ENCODE peak calls at places on chromosomes 7 and 10, in five cellular contexts. One of them, this sample, is unnamed.

GRCh38 chr7:9889557-9889956 is 1084.1 kb upstream of the PHF14 start:
- DNase-seq in cardiac muscle cell: no peak
- DNase-seq in left ventricle myocardium inferior: no peak
- DNase-seq in sigmoid colon: no peak
- DNase-seq in prostate gland: no peak
- DNase-seq in this sample: no peak

GRCh38 chr10:97024181-97025073 is 161.3 kb downstream of the SLIT1 start:
- DNase-seq in cardiac muscle cell: peak; percentile 66
- DNase-seq in left ventricle myocardium inferior: no peak
- DNase-seq in sigmoid colon: no peak
- DNase-seq in prostate gland: no peak
- DNase-seq in this sample: no peak

GRCh38 chr7:26618898-26619297 is 245.5 kb downstream of the SKAP2 start:
- DNase-seq in cardiac muscle cell: no peak
- DNase-seq in left ventricle myocardium inferior: no peak
- DNase-seq in sigmoid colon: no peak
- DNase-seq in prostate gland: peak; percentile 6
- DNase-seq in this sample: no peak

GRCh38 chr10:43408331-43408709 is 666 bp downstream of the HNRNPF start:
- DNase-seq in cardiac muscle cell: no peak
- DNase-seq in left ventricle myocardium inferior: no peak
- DNase-seq in sigmoid colon: no peak
- DNase-seq in prostate gland: no peak
- DNase-seq in this sample: no peak

GRCh38 chr10:94423627-94424026 is 21.3 kb downstream of the TBC1D12 start:
- DNase-seq in cardiac muscle cell: peak; percentile 67
- DNase-seq in left ventricle myocardium inferior: no peak
- DNase-seq in sigmoid colon: no peak
- DNase-seq in prostate gland: no peak
- DNase-seq in this sample: no peak

GRCh38 chr7:83976302-83976701 is 218.3 kb downstream of the SEMA3A start:
- DNase-seq in cardiac muscle cell: peak; percentile 60
- DNase-seq in left ventricle myocardium inferior: no peak
- DNase-seq in sigmoid colon: no peak
- DNase-seq in prostate gland: no peak
- DNase-seq in this sample: peak; percentile 50

GRCh38 chr7:152006336-152006735 is 19.1 kb upstream of the GALNT11 start:
- DNase-seq in cardiac muscle cell: peak; percentile 45
- DNase-seq in left ventricle myocardium inferior: no peak
- DNase-seq in sigmoid colon: no peak
- DNase-seq in prostate gland: no peak
- DNase-seq in this sample: no peak

GRCh38 chr7:5694221-5694754 is 87.2 kb downstream of the RNF216 start:
- DNase-seq in cardiac muscle cell: peak; percentile 81
- DNase-seq in left ventricle myocardium inferior: no peak
- DNase-seq in sigmoid colon: peak; percentile 88
- DNase-seq in prostate gland: no peak
- DNase-seq in this sample: no peak

GRCh38 chr10:71579668-71580067 is 139.9 kb downstream of the C10orf105 start:
- DNase-seq in cardiac muscle cell: no peak
- DNase-seq in left ventricle myocardium inferior: no peak
- DNase-seq in sigmoid colon: no peak
- DNase-seq in prostate gland: no peak
- DNase-seq in this sample: no peak
- H3K4me1 ChIP-seq in cardiac muscle cell: no peaks in the 10 kb centered on the region
- H3K4me1 ChIP-seq in left ventricle myocardium inferior: peaks cover 10% of the 10 kb centered on the region
- H3K4me1 ChIP-seq in sigmoid colon: no peaks in the 10 kb centered on the region
- H3K4me1 ChIP-seq in prostate gland: no peaks in the 10 kb centered on the region
- H3K4me1 ChIP-seq in this sample: no peaks in the 10 kb centered on the region

GRCh38 chr10:5550621-5551530 is 26.1 kb downstream of the CALML3 start:
- DNase-seq in cardiac muscle cell: peak; percentile 16
- DNase-seq in left ventricle myocardium inferior: peak; percentile 11
- DNase-seq in sigmoid colon: peak; percentile 52
- DNase-seq in prostate gland: no peak
- DNase-seq in this sample: no peak
- H3K4me1 ChIP-seq in cardiac muscle cell: peaks cover 16% of the 10 kb centered on the region
- H3K4me1 ChIP-seq in left ventricle myocardium inferior: peaks cover 31% of the 10 kb centered on the region
- H3K4me1 ChIP-seq in sigmoid colon: peaks cover 69% of the 10 kb centered on the region
- H3K4me1 ChIP-seq in prostate gland: peaks cover 63% of the 10 kb centered on the region
- H3K4me1 ChIP-seq in this sample: peaks cover 46% of the 10 kb centered on the region

DNA sequence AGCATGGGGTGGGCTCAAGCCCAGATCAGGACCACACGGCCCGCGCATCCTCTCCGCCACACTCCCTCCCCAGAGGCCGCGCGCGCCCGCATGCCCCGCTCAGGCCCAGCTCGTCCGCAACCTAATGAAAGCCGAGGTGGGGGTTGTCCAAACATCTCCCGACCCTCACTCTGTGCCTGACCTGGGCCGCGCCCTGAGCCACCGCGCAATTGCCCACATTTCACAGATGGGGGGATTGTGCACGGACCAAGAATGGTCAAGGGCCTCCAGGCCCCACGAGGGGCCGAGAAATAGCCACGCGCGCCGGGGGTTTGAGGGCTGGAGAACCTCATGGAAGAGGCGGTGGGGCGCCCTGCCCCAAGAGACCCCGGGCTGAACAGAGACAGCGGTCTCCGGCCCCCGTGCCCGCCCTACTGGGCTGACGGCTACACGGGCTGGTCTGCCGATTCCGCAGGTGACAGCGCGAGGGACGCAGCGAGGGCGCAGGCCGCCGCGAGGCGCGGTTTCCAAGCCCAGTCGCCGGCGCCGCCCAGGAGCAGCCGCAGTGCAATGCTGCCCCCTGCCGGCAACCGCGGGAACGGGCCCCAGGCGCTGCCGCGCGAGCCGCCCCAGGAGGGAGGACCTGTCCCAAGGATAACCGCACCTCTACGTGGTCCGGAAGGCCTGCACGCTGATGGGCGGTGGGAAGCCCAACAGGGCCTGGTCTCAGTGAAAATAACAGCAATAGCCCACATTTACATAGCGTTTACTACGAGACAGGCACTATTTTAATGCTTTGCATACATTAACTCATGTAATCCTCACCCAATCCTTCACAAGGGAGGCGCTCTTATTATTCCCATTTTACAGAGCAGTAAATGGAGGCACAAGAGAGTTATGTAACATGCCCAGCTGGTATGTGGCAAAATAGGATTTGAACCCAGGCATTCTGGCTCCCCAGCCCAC is 10.5 kb upstream of the GRID1 start:
- DNase-seq in cardiac muscle cell: peak; percentile 63
- DNase-seq in left ventricle myocardium inferior: peak; percentile 74
- DNase-seq in sigmoid colon: peak; percentile 82
- DNase-seq in prostate gland: peak; percentile 55
- DNase-seq in this sample: peak; percentile 73
- H3K4me1 ChIP-seq in cardiac muscle cell: no peaks in the 10 kb centered on the region
- H3K4me1 ChIP-seq in left ventricle myocardium inferior: peaks cover 5% of the 10 kb centered on the region
- H3K4me1 ChIP-seq in sigmoid colon: peaks cover 8% of the 10 kb centered on the region
- H3K4me1 ChIP-seq in prostate gland: no peaks in the 10 kb centered on the region
- H3K4me1 ChIP-seq in this sample: no peaks in the 10 kb centered on the region

DNA sequence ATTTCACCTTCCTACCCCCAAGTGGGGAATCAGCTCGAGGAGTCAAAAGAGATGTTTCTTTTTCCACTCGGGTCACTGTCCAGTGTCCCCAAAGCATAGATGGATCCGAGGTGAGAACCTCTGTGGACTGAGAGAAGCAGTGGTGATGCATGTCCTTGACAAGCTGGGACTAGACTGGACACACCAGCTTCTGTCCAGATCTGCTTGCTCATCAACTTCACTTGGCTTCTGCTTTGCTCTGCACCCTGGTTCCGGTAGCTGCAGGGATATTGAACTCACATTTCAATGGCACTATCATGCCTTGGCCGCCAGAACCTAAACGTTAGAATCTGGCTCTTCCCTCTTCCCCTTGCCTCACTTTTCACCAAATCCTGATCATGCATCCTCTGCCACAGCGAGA is 50.3 kb upstream of the CXCL12 start:
- DNase-seq in cardiac muscle cell: no peak
- DNase-seq in left ventricle myocardium inferior: no peak
- DNase-seq in sigmoid colon: no peak
- DNase-seq in prostate gland: no peak
- DNase-seq in this sample: no peak
- H3K4me1 ChIP-seq in cardiac muscle cell: no peaks in the 10 kb centered on the region
- H3K4me1 ChIP-seq in left ventricle myocardium inferior: no peaks in the 10 kb centered on the region
- H3K4me1 ChIP-seq in sigmoid colon: no peaks in the 10 kb centered on the region
- H3K4me1 ChIP-seq in prostate gland: no peaks in the 10 kb centered on the region
- H3K4me1 ChIP-seq in this sample: no peaks in the 10 kb centered on the region

GRCh38 chr10:11787374-11787773 is 35.8 kb upstream of the PROSER2 start:
- DNase-seq in cardiac muscle cell: no peak
- DNase-seq in left ventricle myocardium inferior: no peak
- DNase-seq in sigmoid colon: peak; percentile 18
- DNase-seq in prostate gland: no peak
- DNase-seq in this sample: no peak

GRCh38 chr10:11787846-11788245 is 35.3 kb upstream of the PROSER2 start:
- DNase-seq in cardiac muscle cell: no peak
- DNase-seq in left ventricle myocardium inferior: no peak
- DNase-seq in sigmoid colon: no peak
- DNase-seq in prostate gland: no peak
- DNase-seq in this sample: no peak

GRCh38 chr10:11782793-11783557 is 40.2 kb upstream of the PROSER2 start:
- DNase-seq in cardiac muscle cell: peak; percentile 71
- DNase-seq in left ventricle myocardium inferior: no peak
- DNase-seq in sigmoid colon: no peak
- DNase-seq in prostate gland: peak; percentile 43
- DNase-seq in this sample: peak; percentile 33

GRCh38 chr10:11781114-11781513 is 38.9 kb downstream of the ECHDC3 start:
- DNase-seq in cardiac muscle cell: no peak
- DNase-seq in left ventricle myocardium inferior: no peak
- DNase-seq in sigmoid colon: no peak
- DNase-seq in prostate gland: no peak
- DNase-seq in this sample: no peak

DNA sequence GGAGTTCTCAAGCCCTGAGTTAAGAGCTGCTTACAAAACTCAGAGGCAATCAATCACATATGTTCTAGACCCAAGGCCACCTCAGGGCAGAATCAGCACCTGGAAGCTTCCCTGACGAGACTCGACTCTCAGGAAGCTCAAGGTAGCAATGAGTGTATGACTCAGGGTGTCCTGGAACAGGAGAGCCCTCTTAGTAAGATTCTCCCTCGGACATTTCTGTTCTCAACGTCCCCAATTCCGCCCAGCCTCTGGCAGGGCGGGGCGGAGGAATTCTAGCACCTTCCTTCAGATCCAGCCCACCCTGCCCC is 39.6 kb upstream of the PROSER2 start:
- DNase-seq in cardiac muscle cell: no peak
- DNase-seq in left ventricle myocardium inferior: no peak
- DNase-seq in sigmoid colon: no peak
- DNase-seq in prostate gland: no peak
- DNase-seq in this sample: no peak
- H3K4me1 ChIP-seq in cardiac muscle cell: no peaks in the 10 kb centered on the region
- H3K4me1 ChIP-seq in left ventricle myocardium inferior: no peaks in the 10 kb centered on the region
- H3K4me1 ChIP-seq in sigmoid colon: no peaks in the 10 kb centered on the region
- H3K4me1 ChIP-seq in prostate gland: no peaks in the 10 kb centered on the region
- H3K4me1 ChIP-seq in this sample: no peaks in the 10 kb centered on the region

GRCh38 chr10:36021096-36021495 is 379.0 kb upstream of the FZD8 start:
- DNase-seq in cardiac muscle cell: no peak
- DNase-seq in left ventricle myocardium inferior: no peak
- DNase-seq in sigmoid colon: no peak
- DNase-seq in prostate gland: no peak
- DNase-seq in this sample: no peak

GRCh38 chr10:36030516-36030915 is 388.4 kb upstream of the FZD8 start:
- DNase-seq in cardiac muscle cell: no peak
- DNase-seq in left ventricle myocardium inferior: no peak
- DNase-seq in sigmoid colon: no peak
- DNase-seq in prostate gland: no peak
- DNase-seq in this sample: no peak

GRCh38 chr10:36023939-36024338 is 381.8 kb upstream of the FZD8 start:
- DNase-seq in cardiac muscle cell: peak; percentile 56
- DNase-seq in left ventricle myocardium inferior: no peak
- DNase-seq in sigmoid colon: no peak
- DNase-seq in prostate gland: no peak
- DNase-seq in this sample: no peak

GRCh38 chr10:36026081-36026480 is 384.0 kb upstream of the FZD8 start:
- DNase-seq in cardiac muscle cell: no peak
- DNase-seq in left ventricle myocardium inferior: no peak
- DNase-seq in sigmoid colon: no peak
- DNase-seq in prostate gland: no peak
- DNase-seq in this sample: no peak

GRCh38 chr10:36026656-36027390 is 384.7 kb upstream of the FZD8 start:
- DNase-seq in cardiac muscle cell: no peak
- DNase-seq in left ventricle myocardium inferior: no peak
- DNase-seq in sigmoid colon: no peak
- DNase-seq in prostate gland: no peak
- DNase-seq in this sample: no peak
- H3K4me1 ChIP-seq in cardiac muscle cell: no peaks in the 10 kb centered on the region
- H3K4me1 ChIP-seq in left ventricle myocardium inferior: no peaks in the 10 kb centered on the region
- H3K4me1 ChIP-seq in sigmoid colon: no peaks in the 10 kb centered on the region
- H3K4me1 ChIP-seq in prostate gland: no peaks in the 10 kb centered on the region
- H3K4me1 ChIP-seq in this sample: no peaks in the 10 kb centered on the region

DNA sequence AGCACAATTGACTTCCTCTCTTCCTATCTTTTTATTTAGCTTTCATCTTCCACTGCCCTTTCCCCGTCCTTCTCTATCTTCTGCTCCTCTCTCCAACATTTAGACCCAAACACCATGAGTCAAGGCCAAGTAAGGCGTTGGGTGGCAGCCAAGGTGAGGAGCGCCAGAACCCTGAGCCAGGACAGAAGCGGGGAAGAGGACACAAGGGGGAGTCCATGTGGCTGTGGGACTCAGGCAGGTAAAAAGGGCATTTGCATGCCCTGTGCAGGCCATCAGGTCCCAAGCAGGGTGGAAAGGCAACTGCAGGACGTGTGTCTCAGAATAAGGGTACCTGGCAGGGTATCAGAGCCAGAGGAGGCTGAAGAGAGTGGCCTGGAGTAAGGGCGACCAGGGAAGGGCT is 192.4 kb upstream of the PFKP start:
- DNase-seq in cardiac muscle cell: no peak
- DNase-seq in left ventricle myocardium inferior: no peak
- DNase-seq in sigmoid colon: no peak
- DNase-seq in prostate gland: no peak
- DNase-seq in this sample: no peak
- H3K4me1 ChIP-seq in cardiac muscle cell: no peaks in the 10 kb centered on the region
- H3K4me1 ChIP-seq in left ventricle myocardium inferior: peaks cover 3% of the 10 kb centered on the region
- H3K4me1 ChIP-seq in sigmoid colon: no peaks in the 10 kb centered on the region
- H3K4me1 ChIP-seq in prostate gland: no peaks in the 10 kb centered on the region
- H3K4me1 ChIP-seq in this sample: no peaks in the 10 kb centered on the region

GRCh38 chr7:142795339-142795863 is 24.6 kb downstream of the PRSS2 start:
- DNase-seq in cardiac muscle cell: no peak
- DNase-seq in left ventricle myocardium inferior: no peak
- DNase-seq in sigmoid colon: no peak
- DNase-seq in prostate gland: no peak
- DNase-seq in this sample: peak; percentile 86
- H3K4me1 ChIP-seq in cardiac muscle cell: peaks cover 4% of the 10 kb centered on the region
- H3K4me1 ChIP-seq in left ventricle myocardium inferior: peaks cover 19% of the 10 kb centered on the region
- H3K4me1 ChIP-seq in sigmoid colon: peaks cover 18% of the 10 kb centered on the region
- H3K4me1 ChIP-seq in prostate gland: no peaks in the 10 kb centered on the region
- H3K4me1 ChIP-seq in this sample: peaks cover 44% of the 10 kb centered on the region

This sample was measured in CD8-positive, alpha-beta memory T cell.